ENCODE peak calls at places on chromosome 20, in ten cellular contexts. B, C, J, I, Z, N, P, H, X and T are unnamed samples.

GRCh38 chr20:17680128-17680835 is 1.8 kb downstream of the RRBP1 start:
- DNase-seq in B (peak), C (peak), J (peak), I (peak), Z (no peak), N (peak), P (peak), H (peak), X (peak), T (peak)

GRCh38 chr20:19129976-19130612 is 82.3 kb upstream of the SLC24A3 start:
- DNase-seq in B (no peak), C (peak), J (no peak), I (no peak), Z (no peak), N (no peak), P (no peak), H (peak), X (no peak), T (no peak)

GRCh38 chr20:56817780-56818675 is 188.9 kb downstream of the TFAP2C start:
- DNase-seq in B (no peak), C (no peak), J (no peak), I (no peak), Z (no peak), N (no peak), P (no peak), H (no peak), X (no peak), T (no peak)

GRCh38 chr20:17806739-17807441 is 107.1 kb downstream of the BANF2 start:
- DNase-seq in B (peak), C (no peak), J (peak), I (peak), Z (no peak), N (peak), P (no peak), H (peak), X (no peak), T (peak)

GRCh38 chr20:12827796-12828406 is 180.9 kb upstream of the SPTLC3 start:
- DNase-seq in B (no peak), C (no peak), J (no peak), I (no peak), Z (no peak), N (no peak), P (no peak), H (no peak), X (no peak), T (no peak)

GRCh38 chr20:51059862-51060261 is 37.0 kb upstream of the KCNG1 start:
- DNase-seq in B (no peak), C (no peak), J (no peak), I (peak), Z (no peak), N (no peak), P (no peak), H (no peak), X (no peak), T (no peak)

GRCh38 chr20:5730131-5730530 is 20.1 kb upstream of the SHLD1 start:
- DNase-seq in B (no peak), C (no peak), J (no peak), I (no peak), Z (no peak), N (no peak), P (no peak), H (no peak), X (no peak), T (no peak)

GRCh38 chr20:35878113-35878620 is 76.1 kb downstream of the SCAND1 start:
- DNase-seq in B (no peak), C (no peak), J (no peak), I (peak), Z (no peak), N (no peak), P (no peak), H (no peak), X (no peak), T (no peak)

GRCh38 chr20:59007758-59008511 is 881 bp upstream of the CTSZ start:
- DNase-seq in B (no peak), C (no peak), J (peak), I (no peak), Z (no peak), N (no peak), P (no peak), H (peak), X (peak), T (no peak)

GRCh38 chr20:53847843-53848185 is 222.6 kb downstream of the BCAS1 start:
- DNase-seq in B (no peak), C (no peak), J (no peak), I (no peak), Z (no peak), N (no peak), P (no peak), H (no peak), X (no peak), T (no peak)

GRCh38 chr20:44056010-44056698 is 130.8 kb downstream of the JPH2 start:
- DNase-seq in B (no peak), C (peak), J (peak), I (no peak), Z (peak), N (no peak), P (peak), H (no peak), X (no peak), T (no peak)

GRCh38 chr20:60116128-60116909 is 158.1 kb downstream of the CDH26 start:
- DNase-seq in B (no peak), C (no peak), J (no peak), I (no peak), Z (no peak), N (no peak), P (no peak), H (no peak), X (no peak), T (no peak)

GRCh38 chr20:58138395-58138794 is 90.1 kb downstream of the ANKRD60 start:
- DNase-seq in B (no peak), C (no peak), J (peak), I (no peak), Z (no peak), N (no peak), P (no peak), H (no peak), X (no peak), T (no peak)

GRCh38 chr20:41733151-41733550 is 115.0 kb upstream of the CHD6 start:
- DNase-seq in B (no peak), C (no peak), J (no peak), I (no peak), Z (no peak), N (no peak), P (no peak), H (no peak), X (no peak), T (no peak)

GRCh38 chr20:6626805-6627204 is 140.7 kb upstream of the BMP2 start:
- DNase-seq in B (no peak), C (no peak), J (no peak), I (no peak), Z (no peak), N (no peak), P (no peak), H (no peak), X (no peak), T (no peak)

GRCh38 chr20:56247954-56248782 is at the start of gene MC3R:
- DNase-seq in B (peak), C (no peak), J (no peak), I (peak), Z (no peak), N (peak), P (peak), H (peak), X (peak), T (no peak)

GRCh38 chr20:59923514-59923913 is 9.9 kb downstream of the SYCP2 start:
- DNase-seq in B (no peak), C (no peak), J (no peak), I (no peak), Z (no peak), N (no peak), P (no peak), H (no peak), X (no peak), T (no peak)

GRCh38 chr20:51036226-51036625 is 13.3 kb upstream of the KCNG1 start:
- DNase-seq in B (no peak), C (no peak), J (no peak), I (no peak), Z (no peak), N (no peak), P (no peak), H (no peak), X (no peak), T (no peak)

GRCh38 chr20:18805881-18806280 is 7.7 kb upstream of the SCP2D1 start:
- DNase-seq in B (no peak), C (no peak), J (no peak), I (peak), Z (no peak), N (no peak), P (peak), H (no peak), X (no peak), T (no peak)

GRCh38 chr20:24828992-24829648 is 119.9 kb upstream of the CST7 start:
- DNase-seq in B (no peak), C (no peak), J (peak), I (no peak), Z (no peak), N (no peak), P (no peak), H (no peak), X (no peak), T (no peak)

GRCh38 chr20:60062431-60063336 is 104.5 kb downstream of the CDH26 start:
- DNase-seq in B (peak), C (no peak), J (peak), I (peak), Z (no peak), N (no peak), P (no peak), H (no peak), X (no peak), T (no peak)

GRCh38 chr20:34703573-34704176 is 469 bp upstream of the TP53INP2 start:
- DNase-seq in B (no peak), C (no peak), J (peak), I (peak), Z (no peak), N (peak), P (no peak), H (peak), X (peak), T (no peak)

GRCh38 chr20:1214838-1215261 is 11.0 kb upstream of the RAD21L1 start:
- DNase-seq in B (no peak), C (no peak), J (no peak), I (peak), Z (no peak), N (no peak), P (no peak), H (no peak), X (no peak), T (no peak)

GRCh38 chr20:31572701-31573554 is 32.2 kb upstream of the ID1 start:
- DNase-seq in B (peak), C (peak), J (peak), I (peak), Z (peak), N (peak), P (peak), H (peak), X (peak), T (peak)

DNA sequence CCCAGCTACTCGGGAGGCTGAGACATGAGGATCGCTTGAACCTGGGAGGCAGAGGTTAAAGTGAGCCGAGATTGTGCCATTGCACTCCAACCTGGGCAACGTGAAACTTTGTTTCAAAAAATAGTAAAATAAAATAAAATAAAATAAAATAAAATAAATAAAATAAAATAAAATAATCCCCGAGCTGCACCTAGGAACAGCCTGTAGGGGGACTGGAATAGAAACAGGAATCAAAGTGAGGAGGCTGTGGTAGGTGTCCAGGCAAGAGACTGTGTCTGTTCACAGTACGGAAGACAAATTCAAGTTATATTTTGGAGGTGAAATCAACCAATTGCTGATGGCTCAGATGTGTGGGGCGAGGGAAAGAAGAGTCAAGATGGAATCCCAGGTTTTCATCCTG is 86.2 kb downstream of the KCNB1 start:
- DNase-seq in B (no peak), C (no peak), J (no peak), I (no peak), Z (no peak), N (no peak), P (no peak), H (no peak), X (no peak), T (no peak)
- TF ChIP-seq CTCF in B (peak), C (no peak), J (no peak), I (peak), Z (peak), N (no peak), P (no peak), H (no peak), X (no peak), T (peak)

GRCh38 chr20:9218412-9219001 is 149.6 kb downstream of the PLCB4 start:
- DNase-seq in B (peak), C (no peak), J (no peak), I (peak), Z (no peak), N (no peak), P (no peak), H (no peak), X (no peak), T (no peak)
- TF ChIP-seq CTCF in B (no peak), C (no peak), J (no peak), I (no peak), Z (no peak), N (no peak), P (no peak), H (no peak), X (no peak), T (no peak)

DNA sequence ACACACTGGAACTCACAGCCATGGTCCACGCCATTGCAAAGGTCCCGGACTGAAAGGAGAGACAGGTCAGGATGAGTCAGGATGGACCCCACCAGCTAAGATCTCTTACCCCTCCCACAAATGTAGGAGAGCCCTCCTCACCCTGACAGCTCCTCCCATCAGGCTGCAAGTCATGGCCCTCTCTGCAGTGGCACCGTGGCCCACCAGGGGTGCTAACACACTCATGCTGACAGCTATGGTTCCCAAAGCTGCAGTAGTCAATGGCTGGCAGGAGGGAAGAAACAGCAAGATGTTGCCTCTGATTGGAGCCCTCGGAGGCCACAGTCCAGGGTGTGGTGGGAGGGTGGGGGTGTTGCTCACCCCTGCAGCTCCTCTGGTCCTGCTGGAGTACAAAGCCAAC is 5.7 kb upstream of the RBPJL start:
- DNase-seq in B (peak), C (no peak), J (peak), I (peak), Z (peak), N (no peak), P (peak), H (no peak), X (no peak), T (no peak)
- TF ChIP-seq CTCF in B (peak), C (peak), J (no peak), I (peak), Z (peak), N (no peak), P (no peak), H (no peak), X (peak), T (no peak)

GRCh38 chr20:63188159-63188442 is 27.8 kb downstream of the YTHDF1 start:
- DNase-seq in B (no peak), C (no peak), J (no peak), I (no peak), Z (no peak), N (no peak), P (no peak), H (no peak), X (no peak), T (no peak)

GRCh38 chr20:63185215-63185796 is 30.6 kb downstream of the YTHDF1 start:
- DNase-seq in B (no peak), C (no peak), J (no peak), I (no peak), Z (no peak), N (no peak), P (no peak), H (no peak), X (no peak), T (no peak)

GRCh38 chr20:63187338-63188158 is 28.4 kb downstream of the YTHDF1 start:
- DNase-seq in B (no peak), C (no peak), J (no peak), I (no peak), Z (no peak), N (no peak), P (no peak), H (no peak), X (no peak), T (no peak)

GRCh38 chr20:63186084-63186483 is 29.8 kb downstream of the YTHDF1 start:
- DNase-seq in B (no peak), C (no peak), J (no peak), I (no peak), Z (no peak), N (no peak), P (no peak), H (no peak), X (no peak), T (no peak)

DNA sequence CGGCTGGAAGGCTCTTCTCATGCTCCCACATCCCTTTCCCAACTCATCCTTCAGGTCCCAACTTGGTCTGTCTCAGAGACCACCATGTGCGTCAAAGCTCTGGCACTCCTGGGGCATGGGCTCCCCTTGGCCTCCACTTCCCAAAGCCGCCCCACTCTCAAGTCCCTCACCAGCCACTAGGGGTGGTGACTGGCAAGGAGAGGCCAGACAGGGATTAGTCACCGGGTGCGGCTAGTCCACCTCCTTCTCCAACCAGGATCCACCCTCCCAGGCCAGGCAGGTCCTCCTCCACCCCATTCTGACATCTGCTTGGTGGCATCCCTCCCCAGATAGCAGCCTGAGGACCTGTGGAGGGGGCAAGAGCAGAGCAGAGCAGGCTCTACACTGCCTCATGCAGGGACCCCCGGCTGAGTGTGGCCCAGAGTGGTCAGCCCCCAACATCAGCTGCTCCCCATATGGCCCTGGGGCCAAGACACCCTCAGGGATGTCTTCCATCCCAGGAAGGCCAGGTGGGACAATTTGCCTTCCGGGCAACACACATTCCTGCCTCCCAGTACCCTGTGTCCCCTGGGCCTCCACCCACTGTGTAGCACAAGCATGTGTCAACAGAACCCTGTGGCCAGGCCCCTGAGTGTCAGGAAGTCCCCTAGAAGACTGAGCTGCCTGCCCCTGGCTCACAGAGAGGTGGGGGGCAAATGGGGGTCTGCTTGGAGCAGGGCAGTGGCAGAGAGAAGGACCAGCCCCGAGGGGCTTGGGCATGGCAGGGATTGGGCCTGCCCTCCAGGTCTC is 29.2 kb downstream of the YTHDF1 start:
- DNase-seq in B (peak), C (no peak), J (no peak), I (no peak), Z (no peak), N (no peak), P (peak), H (peak), X (no peak), T (no peak)
- TF ChIP-seq CTCF in B (peak), C (no peak), J (no peak), I (no peak), Z (no peak), N (no peak), P (no peak), H (no peak), X (no peak), T (no peak)

GRCh38 chr20:21125849-21126840 is at the start of gene KIZ:
- DNase-seq in B (peak), C (peak), J (peak), I (peak), Z (peak), N (peak), P (peak), H (peak), X (peak), T (peak)
- TF ChIP-seq CTCF in B (peak), C (peak), J (no peak), I (peak), Z (peak), N (peak), P (peak), H (peak), X (peak), T (peak)

GRCh38 chr20:61581825-61582188 is 329.7 kb downstream of the CDH4 start:
- DNase-seq in B (no peak), C (no peak), J (no peak), I (no peak), Z (no peak), N (no peak), P (no peak), H (no peak), X (no peak), T (no peak)

GRCh38 chr20:61579908-61580307 is 327.8 kb downstream of the CDH4 start:
- DNase-seq in B (no peak), C (no peak), J (no peak), I (no peak), Z (no peak), N (no peak), P (no peak), H (no peak), X (no peak), T (no peak)

GRCh38 chr20:61583356-61583755 is 331.3 kb downstream of the CDH4 start:
- DNase-seq in B (no peak), C (no peak), J (no peak), I (no peak), Z (no peak), N (no peak), P (no peak), H (no peak), X (no peak), T (no peak)

GRCh38 chr20:61580958-61581824 is 329.1 kb downstream of the CDH4 start:
- DNase-seq in B (no peak), C (no peak), J (no peak), I (no peak), Z (no peak), N (no peak), P (no peak), H (no peak), X (no peak), T (no peak)

DNA sequence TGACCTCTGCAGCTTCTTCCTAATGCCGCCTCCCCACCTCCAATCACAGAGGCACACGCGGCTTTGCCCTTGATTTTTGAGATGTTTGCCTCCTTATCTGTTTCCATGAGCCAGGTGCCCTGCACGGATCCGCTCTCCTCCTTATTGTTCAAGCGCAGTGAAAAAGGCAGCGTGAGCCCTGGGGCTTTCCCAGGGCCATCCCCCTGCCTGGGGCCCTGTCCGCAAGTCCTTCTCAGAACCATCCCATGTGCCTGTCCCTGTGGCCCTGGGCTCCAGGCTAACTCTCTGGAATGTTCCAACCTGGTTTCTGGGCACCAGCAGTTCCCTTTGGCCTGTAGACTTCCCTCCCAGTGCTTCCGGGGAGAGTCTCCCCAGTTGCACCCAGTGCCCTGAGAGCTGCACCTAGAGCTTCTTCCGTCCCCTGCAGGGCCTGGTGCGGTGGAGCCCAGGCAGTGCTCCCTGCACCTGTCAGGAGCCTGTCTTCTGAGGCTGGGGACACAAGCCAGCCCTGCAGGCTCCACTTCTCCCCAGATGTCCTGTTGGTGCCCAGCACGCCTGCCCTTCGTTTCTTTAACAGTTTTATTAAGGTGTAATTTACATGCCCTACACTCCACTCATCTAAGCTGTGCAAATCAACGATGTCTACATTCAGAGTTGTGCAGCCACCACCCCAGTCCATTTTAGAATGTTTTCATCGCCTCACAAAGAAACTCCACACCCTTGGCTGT is 330.3 kb downstream of the CDH4 start:
- DNase-seq in B (no peak), C (no peak), J (no peak), I (no peak), Z (no peak), N (no peak), P (no peak), H (no peak), X (no peak), T (no peak)
- TF ChIP-seq CTCF in B (no peak), C (no peak), J (no peak), I (no peak), Z (no peak), N (no peak), P (no peak), H (no peak), X (no peak), T (no peak)